ENCODE peak calls at places on chromosome 7, in six cellular contexts. One of them, this sample, is unnamed. For H3K36me3 and H3K27me3, the result is how much of the 10 kb centered on the place peaks cover.

GRCh38 chr7:41824284-41824683 is 121.4 kb upstream of the INHBA start:
- DNase-seq in WERI-Rb-1: no peak
- DNase-seq in ovary: no peak
- DNase-seq in prostate gland: no peak
- DNase-seq in spleen: no peak
- DNase-seq in neuronal stem cell: no peak
- DNase-seq in this sample: no peak

GRCh38 chr7:140688341-140688740 is 8.2 kb upstream of the NDUFB2 start:
- DNase-seq in WERI-Rb-1: no peak
- DNase-seq in ovary: no peak
- DNase-seq in prostate gland: no peak
- DNase-seq in spleen: peak
- DNase-seq in neuronal stem cell: no peak
- DNase-seq in this sample: no peak

GRCh38 chr7:6430271-6430940 is 17.3 kb downstream of the DAGLB start:
- DNase-seq in WERI-Rb-1: peak
- DNase-seq in ovary: no peak
- DNase-seq in prostate gland: no peak
- DNase-seq in spleen: no peak
- DNase-seq in neuronal stem cell: no peak
- DNase-seq in this sample: no peak

GRCh38 chr7:82017334-82017943 is 247.6 kb upstream of the HGF start:
- DNase-seq in WERI-Rb-1: no peak
- DNase-seq in ovary: no peak
- DNase-seq in prostate gland: no peak
- DNase-seq in spleen: no peak
- DNase-seq in neuronal stem cell: no peak
- DNase-seq in this sample: no peak

GRCh38 chr7:362416-363096 is 72.6 kb downstream of the FOXL3 start:
- DNase-seq in WERI-Rb-1: no peak
- DNase-seq in ovary: no peak
- DNase-seq in prostate gland: no peak
- DNase-seq in spleen: peak
- DNase-seq in neuronal stem cell: no peak
- DNase-seq in this sample: no peak

GRCh38 chr7:90764848-90765570 is 168.9 kb downstream of the CDK14 start:
- DNase-seq in WERI-Rb-1: no peak
- DNase-seq in ovary: no peak
- DNase-seq in prostate gland: no peak
- DNase-seq in spleen: no peak
- DNase-seq in neuronal stem cell: peak
- DNase-seq in this sample: no peak

GRCh38 chr7:27146491-27147210 is 923 bp downstream of the HOXA6 start:
- DNase-seq in WERI-Rb-1: no peak
- DNase-seq in ovary: no peak
- DNase-seq in prostate gland: no peak
- DNase-seq in spleen: peak
- DNase-seq in neuronal stem cell: no peak
- DNase-seq in this sample: no peak

GRCh38 chr7:66187894-66188293 is 17.2 kb upstream of the TPST1 start:
- DNase-seq in WERI-Rb-1: no peak
- DNase-seq in ovary: no peak
- DNase-seq in prostate gland: no peak
- DNase-seq in spleen: no peak
- DNase-seq in neuronal stem cell: no peak
- DNase-seq in this sample: no peak

GRCh38 chr7:69682518-69682917 is 84.2 kb downstream of the AUTS2 start:
- DNase-seq in WERI-Rb-1: no peak
- DNase-seq in ovary: no peak
- DNase-seq in prostate gland: no peak
- DNase-seq in spleen: no peak
- DNase-seq in neuronal stem cell: no peak
- DNase-seq in this sample: no peak

GRCh38 chr7:1850111-1850975 is 180.3 kb downstream of the ELFN1 start:
- DNase-seq in WERI-Rb-1: peak
- DNase-seq in ovary: no peak
- DNase-seq in prostate gland: no peak
- DNase-seq in spleen: peak
- DNase-seq in neuronal stem cell: no peak
- DNase-seq in this sample: no peak

GRCh38 chr7:69768986-69769595 is 170.8 kb downstream of the AUTS2 start:
- DNase-seq in WERI-Rb-1: no peak
- DNase-seq in ovary: no peak
- DNase-seq in prostate gland: no peak
- DNase-seq in spleen: no peak
- DNase-seq in neuronal stem cell: no peak
- DNase-seq in this sample: no peak

GRCh38 chr7:16399916-16400895 is 21.1 kb downstream of the CRPPA start:
- DNase-seq in WERI-Rb-1: no peak
- DNase-seq in ovary: no peak
- DNase-seq in prostate gland: no peak
- DNase-seq in spleen: no peak
- DNase-seq in neuronal stem cell: no peak
- DNase-seq in this sample: no peak

GRCh38 chr7:112411186-112411795 is 39.0 kb upstream of the IFRD1 start:
- DNase-seq in WERI-Rb-1: peak
- DNase-seq in ovary: peak
- DNase-seq in prostate gland: no peak
- DNase-seq in spleen: no peak
- DNase-seq in neuronal stem cell: no peak
- DNase-seq in this sample: peak

GRCh38 chr7:98086231-98086855 is 20.3 kb upstream of the LMTK2 start:
- DNase-seq in WERI-Rb-1: no peak
- DNase-seq in ovary: no peak
- DNase-seq in prostate gland: peak
- DNase-seq in spleen: no peak
- DNase-seq in neuronal stem cell: no peak
- DNase-seq in this sample: no peak

GRCh38 chr7:24123061-24123460 is 160.9 kb upstream of the NPY start:
- DNase-seq in WERI-Rb-1: no peak
- DNase-seq in ovary: no peak
- DNase-seq in prostate gland: no peak
- DNase-seq in spleen: no peak
- DNase-seq in neuronal stem cell: no peak
- DNase-seq in this sample: no peak

GRCh38 chr7:111089822-111090426 is 1.0 kb upstream of the LRRN3 start:
- DNase-seq in WERI-Rb-1: no peak
- DNase-seq in ovary: no peak
- DNase-seq in prostate gland: no peak
- DNase-seq in spleen: no peak
- DNase-seq in neuronal stem cell: no peak
- DNase-seq in this sample: no peak

GRCh38 chr7:10874666-10875065 is 99.0 kb upstream of the PHF14 start:
- DNase-seq in WERI-Rb-1: no peak
- DNase-seq in ovary: no peak
- DNase-seq in prostate gland: no peak
- DNase-seq in spleen: no peak
- DNase-seq in neuronal stem cell: no peak
- DNase-seq in this sample: no peak

GRCh38 chr7:47383064-47383463 is 198.8 kb downstream of the TNS3 start:
- DNase-seq in WERI-Rb-1: no peak
- DNase-seq in ovary: no peak
- DNase-seq in prostate gland: no peak
- DNase-seq in spleen: no peak
- DNase-seq in neuronal stem cell: peak
- DNase-seq in this sample: no peak

GRCh38 chr7:84479059-84479458 is 284.5 kb upstream of the SEMA3A start:
- DNase-seq in WERI-Rb-1: no peak
- DNase-seq in ovary: no peak
- DNase-seq in prostate gland: no peak
- DNase-seq in spleen: no peak
- DNase-seq in neuronal stem cell: no peak
- DNase-seq in this sample: no peak

GRCh38 chr7:44277851-44278250 is 47.5 kb downstream of the CAMK2B start:
- DNase-seq in WERI-Rb-1: peak
- DNase-seq in ovary: peak
- DNase-seq in prostate gland: no peak
- DNase-seq in spleen: no peak
- DNase-seq in neuronal stem cell: no peak
- DNase-seq in this sample: peak

GRCh38 chr7:155002411-155003214 is at the start of gene PAXIP1:
- DNase-seq in WERI-Rb-1: peak
- DNase-seq in ovary: no peak
- DNase-seq in prostate gland: peak
- DNase-seq in spleen: peak
- DNase-seq in neuronal stem cell: peak
- DNase-seq in this sample: peak

DNA sequence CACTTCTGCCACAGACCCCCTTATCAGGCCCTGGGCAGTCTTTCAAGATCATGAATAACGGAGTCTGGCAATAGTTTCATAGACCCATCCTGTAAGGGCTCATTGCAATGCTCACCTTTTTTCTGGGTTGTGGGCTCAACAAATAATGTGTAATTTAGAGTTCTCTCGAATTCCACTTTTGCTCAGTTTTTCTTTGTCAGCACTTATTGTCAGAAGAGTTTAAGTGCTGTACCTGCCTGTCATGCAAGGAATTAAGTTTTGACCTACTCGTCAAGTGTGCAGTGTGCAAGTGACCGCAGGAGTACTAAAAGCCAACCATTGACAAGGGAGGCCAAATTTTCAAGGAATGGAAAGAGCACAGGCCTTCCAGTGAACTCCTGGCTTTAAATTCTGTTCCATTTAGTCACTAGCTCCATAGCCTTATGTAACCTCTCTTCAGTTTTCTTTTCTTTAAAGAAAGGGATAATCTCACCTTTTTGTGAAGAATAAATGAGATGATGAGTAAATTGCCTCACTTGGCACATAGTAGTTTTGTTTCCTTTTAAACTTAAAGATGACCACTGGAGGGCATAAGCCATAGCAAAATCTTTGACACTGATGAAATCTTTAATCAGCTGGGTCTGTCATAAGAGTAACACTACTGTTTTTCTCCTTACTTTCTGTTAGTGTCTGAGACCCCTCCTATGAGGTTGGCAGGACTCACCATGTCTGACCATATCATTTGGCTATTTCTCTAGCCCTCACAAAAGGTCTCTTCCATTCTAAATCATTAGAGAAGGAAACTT is 313.3 kb downstream of the TYW1 start:
- DNase-seq in WERI-Rb-1: no peak
- DNase-seq in ovary: no peak
- DNase-seq in prostate gland: no peak
- DNase-seq in spleen: no peak
- DNase-seq in neuronal stem cell: no peak
- DNase-seq in this sample: no peak
- H3K36me3 ChIP-seq in WERI-Rb-1: half or more
- H3K36me3 ChIP-seq in ovary: under half
- H3K36me3 ChIP-seq in prostate gland: under half
- H3K36me3 ChIP-seq in spleen: half or more
- H3K36me3 ChIP-seq in neuronal stem cell: under half
- H3K36me3 ChIP-seq in this sample: half or more

DNA sequence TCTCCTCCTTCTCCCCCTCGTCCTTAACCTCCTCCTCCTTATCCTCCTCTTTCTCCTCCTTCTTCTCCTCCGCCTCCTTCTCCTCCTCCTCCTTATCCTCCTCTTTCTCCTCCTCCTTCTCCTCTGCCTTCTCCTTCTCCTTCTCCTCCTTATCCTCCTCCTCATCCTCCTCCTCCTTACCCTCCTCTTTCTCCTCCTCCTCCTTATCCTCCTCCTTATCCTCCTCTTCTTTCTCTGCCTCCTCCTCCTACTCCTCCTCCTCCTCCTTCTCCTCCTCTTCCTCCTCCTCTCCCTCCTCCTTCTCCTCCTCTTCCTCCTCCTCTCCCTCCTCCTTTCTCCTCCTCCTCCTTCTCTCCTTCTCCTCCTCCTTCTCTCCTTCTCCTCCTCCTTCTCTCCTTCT is 14.5 kb downstream of the PLXNA4 start:
- DNase-seq in WERI-Rb-1: no peak
- DNase-seq in ovary: no peak
- DNase-seq in prostate gland: no peak
- DNase-seq in spleen: no peak
- DNase-seq in neuronal stem cell: no peak
- DNase-seq in this sample: no peak
- H3K27me3 ChIP-seq in WERI-Rb-1: under half
- H3K27me3 ChIP-seq in ovary: under half
- H3K27me3 ChIP-seq in prostate gland: under half
- H3K27me3 ChIP-seq in spleen: under half
- H3K27me3 ChIP-seq in neuronal stem cell: under half
- H3K27me3 ChIP-seq in this sample: under half

DNA sequence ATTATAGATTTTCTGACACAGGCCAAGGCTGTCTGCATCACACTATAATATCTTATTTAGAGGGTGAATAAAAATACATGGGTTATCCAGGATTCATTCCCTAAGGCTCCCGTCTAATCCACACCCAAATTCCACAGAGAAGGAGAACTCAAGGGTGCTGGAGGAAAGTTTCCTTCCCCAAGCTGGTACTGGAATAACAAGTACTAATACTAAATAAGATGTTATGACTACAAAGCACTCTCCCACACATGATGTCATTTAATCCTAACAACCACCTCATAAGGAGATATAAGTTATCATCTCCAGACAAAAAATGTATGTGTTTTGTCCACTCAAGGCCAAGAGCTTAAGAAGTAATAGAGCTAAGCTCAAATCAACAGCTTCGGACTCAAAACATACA is 53.0 kb downstream of the SNX13 start:
- DNase-seq in WERI-Rb-1: no peak
- DNase-seq in ovary: no peak
- DNase-seq in prostate gland: no peak
- DNase-seq in spleen: no peak
- DNase-seq in neuronal stem cell: no peak
- DNase-seq in this sample: no peak
- H3K36me3 ChIP-seq in WERI-Rb-1: under half
- H3K36me3 ChIP-seq in ovary: under half
- H3K36me3 ChIP-seq in prostate gland: under half
- H3K36me3 ChIP-seq in spleen: half or more
- H3K36me3 ChIP-seq in neuronal stem cell: under half
- H3K36me3 ChIP-seq in this sample: under half

DNA sequence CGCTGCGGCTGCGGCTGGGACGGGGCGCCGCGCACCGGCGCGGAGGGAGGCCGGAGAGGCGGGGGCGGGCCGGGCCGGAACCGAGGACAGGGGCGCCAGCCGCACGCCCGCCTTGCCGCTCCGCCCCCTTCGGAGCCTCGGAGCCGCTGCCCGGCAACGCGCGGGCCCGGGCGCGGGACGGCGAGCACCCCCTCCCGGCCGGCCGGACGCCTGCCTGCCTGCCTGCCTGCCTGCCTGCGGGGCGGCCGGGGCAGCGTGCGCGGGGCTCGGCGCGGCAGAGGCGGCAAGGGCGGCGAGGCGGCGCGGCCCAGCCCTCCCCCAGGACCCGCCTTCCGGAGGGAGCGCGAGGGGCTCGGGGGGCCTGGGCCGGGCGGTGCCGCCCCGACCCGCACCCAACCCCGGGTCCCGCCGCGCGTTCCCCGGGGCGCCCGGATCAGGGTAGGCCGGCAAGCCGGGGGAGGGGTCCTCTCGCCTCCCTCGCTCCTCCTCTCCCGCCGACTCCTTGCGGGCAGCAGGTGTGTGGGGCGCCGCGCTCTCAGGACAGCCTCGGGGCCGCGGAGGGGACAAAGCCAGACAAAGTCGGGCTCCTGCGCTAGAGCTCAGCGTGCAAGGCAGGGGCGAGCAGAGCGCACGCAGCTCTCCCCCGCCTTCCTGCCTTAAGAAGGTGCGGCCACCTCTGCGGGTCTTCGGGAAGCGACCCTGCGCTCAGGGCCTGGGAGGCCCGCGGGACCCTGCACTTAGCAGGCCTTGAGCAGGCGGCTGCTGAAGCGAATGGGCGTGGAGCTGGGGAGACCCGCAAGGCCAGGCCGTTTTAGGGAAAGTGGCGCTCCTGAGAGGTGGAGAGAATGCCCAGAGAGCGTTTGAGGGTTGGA is at the start of gene KIAA1549:
- DNase-seq in WERI-Rb-1: peak
- DNase-seq in ovary: peak
- DNase-seq in prostate gland: peak
- DNase-seq in spleen: peak
- DNase-seq in neuronal stem cell: peak
- DNase-seq in this sample: peak
- H3K27me3 ChIP-seq in WERI-Rb-1: under half
- H3K27me3 ChIP-seq in ovary: under half
- H3K27me3 ChIP-seq in prostate gland: under half
- H3K27me3 ChIP-seq in spleen: under half
- H3K27me3 ChIP-seq in neuronal stem cell: under half
- H3K27me3 ChIP-seq in this sample: under half